ENCODE peak calls at places on chromosome 9, in seven cellular contexts. F is H9; Z is GM20000; N is HCT116; K is CD4-positive, alpha-beta T cell; W is SK-N-SH; E is HL-60. Q is an unnamed sample.

GRCh38 chr9:83267741-83268140 is 204.8 kb upstream of the RASEF start:
- DNase-seq in K (no peak), Z (no peak), E (no peak), W (no peak), N (no peak), F (no peak), Q (no peak)

GRCh38 chr9:105693435-105694275 is 686 bp upstream of the TMEM38B start:
- DNase-seq in F (no peak), K (no peak), W (peak; percentile 28), Z (peak; percentile 39), E (peak; percentile 45), N (no peak), Q (peak; percentile 40)

GRCh38 chr9:127283917-127284316 is 19.3 kb downstream of the GARNL3 start:
- DNase-seq in W (no peak), K (peak; percentile 1), F (no peak), Z (no peak), E (peak; percentile 31), N (no peak), Q (no peak)

GRCh38 chr9:93257808-93258331 is 73.9 kb downstream of the WNK2 start:
- DNase-seq in K (no peak), Z (peak; percentile 18), E (no peak), F (peak; percentile 20), W (peak; percentile 11), N (no peak), Q (no peak)

GRCh38 chr9:21969011-21969935 is 24.9 kb downstream of the CDKN2A start:
- DNase-seq in Z (no peak), N (no peak), E (no peak), K (no peak), W (no peak), F (peak; percentile 80), Q (no peak)

GRCh38 chr9:37495571-37495970 is 9.8 kb downstream of the POLR1E start:
- DNase-seq in Z (no peak), N (no peak), F (no peak), W (no peak), E (no peak), K (no peak), Q (no peak)

GRCh38 chr9:138038244-138038671 is 160.7 kb downstream of the CACNA1B start:
- DNase-seq in K (no peak), E (no peak), W (peak; percentile 73), Z (no peak), F (no peak), N (no peak), Q (no peak)

GRCh38 chr9:6926436-6926835 is 168.7 kb downstream of the KDM4C start:
- DNase-seq in Z (no peak), N (no peak), E (no peak), K (no peak), W (no peak), F (no peak), Q (no peak)

GRCh38 chr9:72292874-72293607 is 72.0 kb downstream of the ZFAND5 start:
- DNase-seq in E (peak; percentile 91), N (no peak), W (no peak), K (no peak), Z (no peak), F (no peak), Q (no peak)

GRCh38 chr9:136907011-136907914 is 20.9 kb downstream of the TRAF2 start:
- DNase-seq in E (no peak), K (no peak), F (peak; percentile 21), W (no peak), N (no peak), Z (no peak), Q (no peak)

GRCh38 chr9:107539427-107540154 is 50.0 kb upstream of the KLF4 start:
- DNase-seq in E (peak; percentile 45), K (no peak), N (no peak), F (peak; percentile 71), W (no peak), Z (no peak), Q (no peak)

GRCh38 chr9:2288309-2288708 is 273.2 kb downstream of the SMARCA2 start:
- DNase-seq in K (no peak), W (no peak), N (no peak), E (peak; percentile 13), Z (no peak), F (no peak), Q (no peak)

GRCh38 chr9:89597711-89598707 is 6.8 kb upstream of the GADD45G start:
- DNase-seq in F (peak; percentile 65), E (peak; percentile 58), W (peak; percentile 65), Z (peak; percentile 61), K (peak; percentile 45), N (no peak), Q (peak; percentile 61)

GRCh38 chr9:97398999-97399758 is 12.7 kb upstream of the TDRD7 start:
- DNase-seq in F (peak; percentile 86), K (peak; percentile 55), N (peak; percentile 73), W (peak; percentile 82), E (peak; percentile 36), Z (peak; percentile 76), Q (peak; percentile 84)

GRCh38 chr9:131578778-131579504 is 33.6 kb downstream of the PRRT1B start:
- DNase-seq in K (peak; percentile 37), W (peak; percentile 56), N (no peak), Z (peak; percentile 75), E (no peak), F (no peak), Q (peak; percentile 84)

GRCh38 chr9:74284596-74284995 is 212.5 kb upstream of the RORB start:
- DNase-seq in E (no peak), K (no peak), F (no peak), Z (no peak), W (no peak), N (no peak), Q (no peak)

GRCh38 chr9:74277532-74277931 is 219.6 kb upstream of the RORB start:
- DNase-seq in E (no peak), F (no peak), W (no peak), N (no peak), Z (peak; percentile 56), K (no peak), Q (peak; percentile 59)

GRCh38 chr9:74285075-74285474 is 212.1 kb upstream of the RORB start:
- DNase-seq in K (no peak), N (no peak), F (no peak), W (no peak), Z (no peak), E (no peak), Q (no peak)

GRCh38 chr9:74282526-74283253 is 214.4 kb upstream of the RORB start:
- DNase-seq in W (no peak), N (no peak), Z (no peak), F (no peak), E (no peak), K (no peak), Q (no peak)

DNA sequence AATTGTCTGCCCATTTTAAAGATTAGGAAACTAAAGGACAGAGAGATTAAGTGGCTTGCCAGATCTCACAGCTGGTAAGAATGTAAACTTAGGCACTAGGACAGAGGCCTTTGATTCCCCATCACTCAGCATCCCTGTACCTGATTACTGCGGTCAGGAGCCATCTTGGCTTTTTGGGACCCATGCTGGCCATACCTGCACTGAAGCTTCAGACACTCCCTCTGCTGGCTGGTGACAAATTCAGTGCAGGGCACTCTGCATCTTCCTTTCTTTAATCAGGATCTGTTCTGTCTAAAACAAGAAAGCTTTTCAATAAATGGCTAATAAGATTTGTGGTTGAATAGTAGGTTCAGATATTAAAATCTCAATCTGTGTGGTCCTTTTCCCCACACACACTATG is 215.5 kb upstream of the RORB start:
- DNase-seq in N (no peak), W (no peak), Z (no peak), K (no peak), E (no peak), F (peak; percentile 53), Q (no peak)
- TF ChIP-seq CTCF in N (peak; percentile 34), W (no peak), Z (peak; percentile 21), K (no peak), E (no peak), F (peak; percentile 70), Q (peak; percentile 26)

GRCh38 chr9:33453999-33454660 is 6.7 kb upstream of the AQP3 start:
- DNase-seq in N (no peak), F (no peak), W (no peak), K (no peak), Z (peak; percentile 56), E (no peak), Q (no peak)

GRCh38 chr9:33452828-33453271 is 5.5 kb upstream of the AQP3 start:
- DNase-seq in F (peak; percentile 92), N (peak; percentile 63), Z (peak; percentile 71), E (peak; percentile 57), W (peak; percentile 76), K (no peak), Q (peak; percentile 72)

GRCh38 chr9:33450747-33451146 is 3.4 kb upstream of the AQP3 start:
- DNase-seq in F (no peak), W (no peak), K (no peak), E (no peak), Z (no peak), N (no peak), Q (no peak)

GRCh38 chr9:33455952-33456351 is 8.6 kb upstream of the AQP3 start:
- DNase-seq in Z (no peak), N (no peak), K (no peak), W (no peak), E (no peak), F (no peak), Q (no peak)

GRCh38 chr9:33453286-33453882 is 6.0 kb upstream of the AQP3 start:
- DNase-seq in Z (no peak), E (no peak), N (no peak), W (no peak), F (no peak), K (no peak), Q (no peak)
- TF ChIP-seq CTCF in Z (no peak), E (no peak), N (no peak), W (no peak), F (no peak), K (no peak), Q (no peak)

DNA sequence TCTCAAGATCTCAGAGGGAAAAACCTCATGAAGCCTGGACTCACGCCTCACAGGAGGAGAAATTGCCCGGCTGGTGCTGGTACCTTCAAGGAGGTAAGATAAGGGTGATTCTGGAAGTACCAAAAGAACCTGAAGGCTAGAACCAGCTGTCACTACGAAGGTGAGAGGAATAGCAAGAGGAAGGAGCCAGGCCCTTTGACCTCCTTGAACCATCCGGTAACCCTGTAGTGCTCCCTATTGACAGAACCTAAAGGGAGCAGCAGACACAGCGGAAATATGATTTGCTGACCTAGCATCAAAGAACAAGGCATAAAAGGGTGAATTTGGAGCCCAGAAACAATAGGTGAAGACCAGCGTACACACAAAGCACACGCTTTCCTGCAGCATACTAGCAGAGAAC is 92.2 kb downstream of the DOCK8 start:
- DNase-seq in N (no peak), Z (peak; percentile 10), F (peak; percentile 35), K (peak; percentile 17), W (no peak), E (peak; percentile 72), Q (peak; percentile 20)
- TF ChIP-seq CTCF in N (peak; percentile 26), Z (peak; percentile 24), F (peak; percentile 59), K (peak; percentile 33), W (no peak), E (peak; percentile 46), Q (peak; percentile 40)

GRCh38 chr9:122360891-122361290 is 9.9 kb upstream of the PTGS1 start:
- DNase-seq in E (no peak), F (no peak), Z (no peak), K (no peak), N (no peak), W (no peak), Q (no peak)

GRCh38 chr9:122355336-122355875 is 15.4 kb upstream of the PTGS1 start:
- DNase-seq in N (no peak), W (no peak), Z (no peak), E (no peak), F (no peak), K (no peak), Q (no peak)

GRCh38 chr9:122354536-122355199 is 16.2 kb upstream of the PTGS1 start:
- DNase-seq in E (peak; percentile 41), K (no peak), W (no peak), Z (no peak), F (no peak), N (no peak), Q (no peak)

GRCh38 chr9:122350577-122351355 is 20.1 kb upstream of the PTGS1 start:
- DNase-seq in Z (peak; percentile 88), F (peak; percentile 84), W (peak; percentile 89), E (peak; percentile 78), K (peak; percentile 63), N (peak; percentile 27), Q (peak; percentile 85)

GRCh38 chr9:122356627-122357026 is 14.2 kb upstream of the PTGS1 start:
- DNase-seq in Z (no peak), F (peak; percentile 61), E (no peak), W (no peak), N (no peak), K (no peak), Q (no peak)
- TF ChIP-seq CTCF in Z (no peak), F (peak; percentile 75), E (peak; percentile 18), W (peak; percentile 41), N (peak; percentile 63), K (no peak), Q (no peak)

Q was measured in GM13976.